ENCODE peak calls at places on chromosomes 7 and 10, in seven cellular contexts. F, E, C, Y, J, L and D are unnamed samples.

GRCh38 chr7:94045566-94045965 is 41.4 kb upstream of the BET1 start:
- DNase-seq in F (no peak), E (no peak), C (no peak), Y (no peak), J (no peak), L (no peak), D (no peak)

GRCh38 chr10:48450811-48451466 is 144.5 kb downstream of the MAPK8 start:
- DNase-seq in F (no peak), E (no peak), C (no peak), Y (no peak), J (no peak), L (no peak), D (peak; percentile 87)

GRCh38 chr7:44676776-44677175 is 70.3 kb downstream of the OGDH start:
- DNase-seq in F (no peak), E (no peak), C (no peak), Y (no peak), J (no peak), L (no peak), D (no peak)

GRCh38 chr10:119370972-119371703 is 163.8 kb downstream of the GRK5 start:
- DNase-seq in F (no peak), E (peak; percentile 94), C (peak; percentile 90), Y (no peak), J (peak; percentile 45), L (no peak), D (no peak)

GRCh38 chr7:101728888-101729883 is 88.2 kb upstream of the CUX1 start:
- DNase-seq in F (peak; percentile 84), E (peak; percentile 97), C (no peak), Y (peak; percentile 93), J (peak; percentile 77), L (peak; percentile 89), D (no peak)

GRCh38 chr10:13099144-13099665 is 758 bp upstream of the OPTN start:
- DNase-seq in F (peak; percentile 84), E (peak; percentile 57), C (no peak), Y (peak; percentile 54), J (peak; percentile 22), L (peak; percentile 62), D (no peak)

GRCh38 chr10:17200885-17201164 is 647 bp downstream of the TRDMT1 start:
- DNase-seq in F (peak; percentile 67), E (peak; percentile 49), C (peak; percentile 79), Y (peak; percentile 23), J (peak; percentile 59), L (peak; percentile 53), D (no peak)

GRCh38 chr7:12706900-12707536 is 19.6 kb downstream of the ARL4A start:
- DNase-seq in F (peak; percentile 59), E (peak; percentile 84), C (peak; percentile 9), Y (no peak), J (no peak), L (no peak), D (no peak)

GRCh38 chr10:33453081-33453850 is 118.8 kb upstream of the NRP1 start:
- DNase-seq in F (no peak), E (peak; percentile 64), C (no peak), Y (no peak), J (no peak), L (no peak), D (no peak)

GRCh38 chr10:125982256-125982948 is 86.0 kb downstream of the FANK1 start:
- DNase-seq in F (peak; percentile 69), E (peak; percentile 74), C (peak; percentile 78), Y (peak; percentile 64), J (peak; percentile 29), L (peak; percentile 17), D (no peak)

GRCh38 chr7:149071641-149072437 is 18.7 kb downstream of the ZNF786 start:
- DNase-seq in F (peak; percentile 79), E (peak; percentile 5), C (no peak), Y (peak; percentile 88), J (peak; percentile 9), L (no peak), D (no peak)

GRCh38 chr7:116583653-116584052 is 58.8 kb downstream of the CAV1 start:
- DNase-seq in F (no peak), E (no peak), C (no peak), Y (no peak), J (no peak), L (no peak), D (no peak)

GRCh38 chr7:112092306-112093090 is 113.7 kb downstream of the DOCK4 start:
- DNase-seq in F (no peak), E (no peak), C (no peak), Y (no peak), J (no peak), L (no peak), D (no peak)

GRCh38 chr10:10213237-10213636 is 804.4 kb upstream of the CELF2 start:
- DNase-seq in F (no peak), E (no peak), C (no peak), Y (no peak), J (no peak), L (no peak), D (no peak)

GRCh38 chr7:140902305-140902953 is 22.3 kb downstream of the BRAF start:
- DNase-seq in F (no peak), E (no peak), C (no peak), Y (no peak), J (no peak), L (no peak), D (no peak)

GRCh38 chr7:121075952-121076349 is 87.4 kb downstream of the CPED1 start:
- DNase-seq in F (no peak), E (no peak), C (no peak), Y (no peak), J (no peak), L (no peak), D (no peak)

GRCh38 chr10:42932735-42933453 is 144.0 kb upstream of the RET start:
- DNase-seq in F (no peak), E (no peak), C (no peak), Y (no peak), J (no peak), L (no peak), D (peak; percentile 88)

GRCh38 chr10:59648711-59649201 is 60.9 kb downstream of the SLC16A9 start:
- DNase-seq in F (no peak), E (no peak), C (no peak), Y (no peak), J (peak; percentile 78), L (no peak), D (no peak)

GRCh38 chr10:104052351-104052885 is 33.3 kb downstream of the COL17A1 start:
- DNase-seq in F (peak; percentile 40), E (no peak), C (no peak), Y (no peak), J (no peak), L (peak; percentile 88), D (no peak)

GRCh38 chr7:105454921-105455320 is 66.2 kb upstream of the SRPK2 start:
- DNase-seq in F (no peak), E (no peak), C (peak; percentile 24), Y (no peak), J (no peak), L (no peak), D (no peak)

GRCh38 chr7:124893140-124893810 is 36.4 kb downstream of the POT1 start:
- DNase-seq in F (no peak), E (no peak), C (no peak), Y (no peak), J (no peak), L (no peak), D (no peak)

GRCh38 chr10:116673866-116674265 is 53.1 kb downstream of the PNLIPRP2 start:
- DNase-seq in F (no peak), E (no peak), C (no peak), Y (no peak), J (no peak), L (no peak), D (no peak)

GRCh38 chr7:155371884-155372781 is 74.5 kb downstream of the INSIG1 start:
- DNase-seq in F (peak; percentile 29), E (no peak), C (no peak), Y (no peak), J (no peak), L (no peak), D (no peak)

GRCh38 chr7:43905954-43906326 is 456 bp downstream of the URGCP start:
- DNase-seq in F (peak; percentile 35), E (peak; percentile 34), C (peak; percentile 48), Y (no peak), J (peak; percentile 23), L (peak; percentile 27), D (no peak)

GRCh38 chr10:7411671-7412481 is 1.0 kb upstream of the SFMBT2 start:
- DNase-seq in F (no peak), E (no peak), C (no peak), Y (no peak), J (peak; percentile 25), L (peak; percentile 13), D (no peak)

DNA sequence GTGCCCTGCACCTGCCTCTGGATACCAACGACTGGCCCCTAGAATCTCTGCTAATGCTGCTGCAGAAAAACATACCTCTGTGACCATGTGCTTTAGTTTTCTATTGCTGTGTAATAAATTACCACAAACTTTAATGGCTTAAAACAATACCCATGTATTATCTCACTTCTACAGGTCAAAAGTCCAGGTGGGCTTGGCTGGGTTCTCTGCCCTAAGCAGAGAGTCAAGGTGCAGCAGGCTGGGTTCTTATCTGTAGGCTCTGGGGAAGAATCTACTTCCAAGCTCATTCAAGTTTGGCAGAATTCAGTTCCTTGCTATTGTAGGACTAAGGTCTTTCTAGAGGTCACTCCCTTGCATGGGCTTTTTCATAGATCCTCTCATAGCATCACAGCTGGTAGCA is 52.3 kb downstream of the CCDC71L start:
- DNase-seq in F (no peak), E (no peak), C (no peak), Y (no peak), J (no peak), L (peak; percentile 64), D (no peak)
- TF ChIP-seq POLR2A in F (no peak), E (no peak), C (no peak), Y (no peak), J (no peak), L (no peak), D (no peak)

DNA sequence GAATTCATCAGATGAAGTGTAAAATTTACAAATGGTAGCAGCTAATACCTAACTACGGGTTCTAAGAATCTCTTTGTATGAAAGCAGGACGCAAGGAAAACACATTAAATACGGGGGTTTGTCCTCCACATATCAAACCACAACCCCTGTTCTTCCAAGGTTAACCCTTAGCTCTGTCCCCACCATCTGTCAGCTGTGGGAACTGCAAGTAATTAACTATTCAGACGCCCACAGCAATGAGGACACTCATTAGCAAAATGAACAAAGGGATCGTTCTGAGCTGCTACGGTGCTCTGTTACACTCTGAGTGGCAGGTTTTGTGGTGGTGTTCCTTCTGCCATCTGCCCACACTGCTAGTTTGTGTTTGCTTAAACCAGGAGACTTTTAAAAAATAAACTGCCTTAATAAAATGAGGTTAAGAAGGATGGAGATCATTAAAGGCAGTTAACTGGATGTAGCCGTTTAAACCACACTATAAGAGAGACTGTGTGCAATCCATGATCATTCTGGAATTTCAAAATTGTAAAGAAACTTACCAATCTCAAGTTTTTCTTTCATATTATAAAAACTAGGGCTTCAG is 51.4 kb downstream of the C10orf67 start:
- DNase-seq in F (peak; percentile 44), E (peak; percentile 9), C (peak; percentile 33), Y (peak; percentile 33), J (no peak), L (no peak), D (no peak)
- TF ChIP-seq CTCF in F (peak; percentile 54), E (peak; percentile 43), C (peak; percentile 49), Y (peak; percentile 60), J (peak; percentile 8), L (peak; percentile 31), D (no peak)

GRCh38 chr10:96889415-96890171 is 57.5 kb downstream of the LCOR start:
- DNase-seq in F (no peak), E (no peak), C (no peak), Y (no peak), J (no peak), L (no peak), D (no peak)
- TF ChIP-seq POLR2A in F (no peak), E (no peak), C (no peak), Y (no peak), J (no peak), L (no peak), D (no peak)

GRCh38 chr7:73985737-73986141 is 42.2 kb upstream of the ELN start:
- DNase-seq in F (no peak), E (no peak), C (no peak), Y (no peak), J (no peak), L (no peak), D (no peak)
- TF ChIP-seq CTCF in F (no peak), E (no peak), C (no peak), Y (no peak), J (no peak), L (no peak), D (peak; percentile 28)